ENCODE peak calls at places on chromosome 6, in four cellular contexts. One of them, this sample, is unnamed.

GRCh38 chr6:3750324-3751018 is 1.0 kb downstream of the PXDC1 start:
- DNase-seq in heart left ventricle: peak; percentile 92
- DNase-seq in right cardiac atrium: peak; percentile 95
- DNase-seq in foreskin fibroblast: peak; percentile 93
- DNase-seq in this sample: no peak

GRCh38 chr6:13120483-13121482 is 207.6 kb downstream of the TBC1D7 start:
- DNase-seq in foreskin fibroblast: peak; percentile 12
- DNase-seq in heart left ventricle: peak; percentile 76
- DNase-seq in right cardiac atrium: no peak
- DNase-seq in this sample: no peak

GRCh38 chr6:62371395-62371794 is 85.4 kb upstream of the KHDRBS2 start:
- DNase-seq in right cardiac atrium: no peak
- DNase-seq in heart left ventricle: no peak
- DNase-seq in foreskin fibroblast: no peak
- DNase-seq in this sample: no peak

GRCh38 chr6:35342258-35343091 is at the start of gene PPARD:
- DNase-seq in foreskin fibroblast: peak; percentile 99
- DNase-seq in right cardiac atrium: peak; percentile 100
- DNase-seq in heart left ventricle: peak; percentile 98
- DNase-seq in this sample: peak; percentile 94

GRCh38 chr6:46128476-46128875 is 1.3 kb upstream of the ENPP4 start:
- DNase-seq in right cardiac atrium: no peak
- DNase-seq in heart left ventricle: no peak
- DNase-seq in foreskin fibroblast: no peak
- DNase-seq in this sample: no peak

GRCh38 chr6:108626777-108627176 is 66.1 kb downstream of the FOXO3 start:
- DNase-seq in foreskin fibroblast: no peak
- DNase-seq in right cardiac atrium: no peak
- DNase-seq in heart left ventricle: no peak
- DNase-seq in this sample: no peak

GRCh38 chr6:37052027-37052628 is 46.7 kb downstream of the FGD2 start:
- DNase-seq in foreskin fibroblast: no peak
- DNase-seq in right cardiac atrium: peak; percentile 45
- DNase-seq in heart left ventricle: no peak
- DNase-seq in this sample: no peak

GRCh38 chr6:76351275-76351674 is 278.8 kb upstream of the IMPG1 start:
- DNase-seq in right cardiac atrium: no peak
- DNase-seq in heart left ventricle: no peak
- DNase-seq in foreskin fibroblast: no peak
- DNase-seq in this sample: no peak

GRCh38 chr6:30684386-30685156 is 1.9 kb downstream of the PPP1R18 start:
- DNase-seq in heart left ventricle: peak; percentile 80
- DNase-seq in foreskin fibroblast: peak; percentile 67
- DNase-seq in right cardiac atrium: peak; percentile 83
- DNase-seq in this sample: peak; percentile 28

GRCh38 chr6:89311853-89312531 is 3.1 kb downstream of the GABRR2 start:
- DNase-seq in right cardiac atrium: peak; percentile 83
- DNase-seq in heart left ventricle: peak; percentile 74
- DNase-seq in foreskin fibroblast: peak; percentile 83
- DNase-seq in this sample: no peak

GRCh38 chr6:135851442-135852271 is at the start of gene PDE7B:
- DNase-seq in heart left ventricle: peak; percentile 85
- DNase-seq in right cardiac atrium: peak; percentile 93
- DNase-seq in foreskin fibroblast: peak; percentile 98
- DNase-seq in this sample: peak; percentile 2

GRCh38 chr6:148617522-148617921 is 129.3 kb upstream of the UST start:
- DNase-seq in right cardiac atrium: no peak
- DNase-seq in foreskin fibroblast: peak; percentile 5
- DNase-seq in heart left ventricle: no peak
- DNase-seq in this sample: no peak

GRCh38 chr6:40907198-40907701 is 131.8 kb downstream of the UNC5CL start:
- DNase-seq in foreskin fibroblast: peak; percentile 66
- DNase-seq in heart left ventricle: peak; percentile 47
- DNase-seq in right cardiac atrium: no peak
- DNase-seq in this sample: no peak

GRCh38 chr6:36890264-36890663 is 4.5 kb downstream of the C6orf89 start:
- DNase-seq in right cardiac atrium: no peak
- DNase-seq in foreskin fibroblast: no peak
- DNase-seq in heart left ventricle: no peak
- DNase-seq in this sample: no peak

GRCh38 chr6:83884523-83884922 is 25.0 kb downstream of the CYB5R4 start:
- DNase-seq in heart left ventricle: no peak
- DNase-seq in foreskin fibroblast: peak; percentile 63
- DNase-seq in right cardiac atrium: no peak
- DNase-seq in this sample: no peak

GRCh38 chr6:169932491-169932890 is 181.1 kb downstream of the ERMARD start:
- DNase-seq in right cardiac atrium: no peak
- DNase-seq in foreskin fibroblast: no peak
- DNase-seq in heart left ventricle: no peak
- DNase-seq in this sample: no peak

GRCh38 chr6:14720411-14721102 is 525.3 kb upstream of the JARID2 start:
- DNase-seq in right cardiac atrium: no peak
- DNase-seq in foreskin fibroblast: no peak
- DNase-seq in heart left ventricle: no peak
- DNase-seq in this sample: no peak

GRCh38 chr6:134177753-134178229 is 125.4 kb upstream of the SLC2A12 start:
- DNase-seq in right cardiac atrium: no peak
- DNase-seq in foreskin fibroblast: peak; percentile 87
- DNase-seq in heart left ventricle: no peak
- DNase-seq in this sample: no peak

GRCh38 chr6:1311400-1312192 is at the start of gene FOXQ1:
- DNase-seq in foreskin fibroblast: peak; percentile 92
- DNase-seq in right cardiac atrium: no peak
- DNase-seq in heart left ventricle: no peak
- DNase-seq in this sample: no peak

GRCh38 chr6:53961679-53962370 is 149.4 kb upstream of the MLIP start:
- DNase-seq in foreskin fibroblast: no peak
- DNase-seq in heart left ventricle: no peak
- DNase-seq in right cardiac atrium: no peak
- DNase-seq in this sample: no peak

GRCh38 chr6:75488026-75488425 is 5.6 kb downstream of the FILIP1 start:
- DNase-seq in right cardiac atrium: no peak
- DNase-seq in heart left ventricle: no peak
- DNase-seq in foreskin fibroblast: peak; percentile 69
- DNase-seq in this sample: no peak

GRCh38 chr6:26197736-26198625 is 110.8 kb downstream of the HFE start:
- DNase-seq in heart left ventricle: peak; percentile 26
- DNase-seq in foreskin fibroblast: peak; percentile 56
- DNase-seq in right cardiac atrium: no peak
- DNase-seq in this sample: no peak

GRCh38 chr6:94487371-94487770 is 1068.0 kb upstream of the EPHA7 start:
- DNase-seq in right cardiac atrium: no peak
- DNase-seq in heart left ventricle: no peak
- DNase-seq in foreskin fibroblast: no peak
- DNase-seq in this sample: no peak

GRCh38 chr6:165573671-165574070 is 89.4 kb downstream of the PDE10A start:
- DNase-seq in heart left ventricle: peak; percentile 73
- DNase-seq in right cardiac atrium: peak; percentile 82
- DNase-seq in foreskin fibroblast: no peak
- DNase-seq in this sample: no peak

GRCh38 chr6:169725270-169726048 is 1.2 kb upstream of the PHF10 start:
- DNase-seq in heart left ventricle: peak; percentile 40
- DNase-seq in foreskin fibroblast: peak; percentile 91
- DNase-seq in right cardiac atrium: peak; percentile 69
- DNase-seq in this sample: no peak

GRCh38 chr6:133474516-133474915 is 233.4 kb downstream of the EYA4 start:
- DNase-seq in heart left ventricle: no peak
- DNase-seq in foreskin fibroblast: no peak
- DNase-seq in right cardiac atrium: no peak
- DNase-seq in this sample: no peak

GRCh38 chr6:164151161-164151728 is 736.7 kb downstream of the QKI start:
- DNase-seq in right cardiac atrium: peak; percentile 80
- DNase-seq in foreskin fibroblast: no peak
- DNase-seq in heart left ventricle: peak; percentile 71
- DNase-seq in this sample: no peak

GRCh38 chr6:49541936-49542335 is 8.5 kb upstream of the C6orf141 start:
- DNase-seq in right cardiac atrium: no peak
- DNase-seq in heart left ventricle: no peak
- DNase-seq in foreskin fibroblast: peak; percentile 25
- DNase-seq in this sample: no peak

GRCh38 chr6:106976270-106976669 is 1.7 kb upstream of the CD24 start:
- DNase-seq in foreskin fibroblast: no peak
- DNase-seq in right cardiac atrium: no peak
- DNase-seq in heart left ventricle: no peak
- DNase-seq in this sample: no peak

GRCh38 chr6:79544939-79545450 is 7.8 kb upstream of the LCA5 start:
- DNase-seq in foreskin fibroblast: peak; percentile 97
- DNase-seq in heart left ventricle: peak; percentile 70
- DNase-seq in right cardiac atrium: peak; percentile 74
- DNase-seq in this sample: no peak

GRCh38 chr6:158789115-158789917 is 29.9 kb downstream of the EZR start:
- DNase-seq in right cardiac atrium: no peak
- DNase-seq in heart left ventricle: no peak
- DNase-seq in foreskin fibroblast: no peak
- DNase-seq in this sample: peak; percentile 49

GRCh38 chr6:36679043-36679821 is 718 bp downstream of the CDKN1A start:
- DNase-seq in heart left ventricle: peak; percentile 83
- DNase-seq in right cardiac atrium: peak; percentile 89
- DNase-seq in foreskin fibroblast: peak; percentile 82
- DNase-seq in this sample: peak; percentile 27

GRCh38 chr6:157223486-157223885 is 99.8 kb downstream of the TMEM242 start:
- DNase-seq in heart left ventricle: peak; percentile 23
- DNase-seq in right cardiac atrium: no peak
- DNase-seq in foreskin fibroblast: no peak
- DNase-seq in this sample: no peak

GRCh38 chr6:41488392-41489129 is 57.6 kb upstream of the FOXP4 start:
- DNase-seq in right cardiac atrium: peak; percentile 74
- DNase-seq in foreskin fibroblast: peak; percentile 49
- DNase-seq in heart left ventricle: peak; percentile 41
- DNase-seq in this sample: no peak

GRCh38 chr6:117908246-117909107 is 1.4 kb downstream of the SLC35F1 start:
- DNase-seq in foreskin fibroblast: no peak
- DNase-seq in heart left ventricle: no peak
- DNase-seq in right cardiac atrium: peak; percentile 41
- DNase-seq in this sample: no peak

DNA sequence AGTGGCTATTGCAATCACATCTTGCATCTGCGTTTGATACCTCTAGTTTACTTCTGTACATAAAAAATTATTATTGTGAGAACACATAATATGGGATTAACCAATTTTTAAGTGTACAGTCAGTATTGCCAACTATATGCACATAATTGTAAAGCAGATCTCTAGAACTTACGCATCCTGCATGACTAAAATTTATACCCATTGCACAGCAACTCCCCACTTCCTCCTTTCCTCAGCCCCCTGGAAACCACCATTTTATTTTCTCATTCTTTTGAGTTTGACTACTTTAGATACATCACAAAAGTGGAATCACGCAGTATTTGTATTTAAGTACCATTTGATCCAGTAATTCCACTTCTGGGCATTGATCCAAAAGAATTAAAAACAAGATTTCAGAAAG is 19.3 kb upstream of the OPN5 start:
- DNase-seq in foreskin fibroblast: no peak
- DNase-seq in heart left ventricle: no peak
- DNase-seq in right cardiac atrium: no peak
- DNase-seq in this sample: no peak
- H3K4me3 ChIP-seq in foreskin fibroblast: no peak overlapping the region
- H3K4me3 ChIP-seq in heart left ventricle: no peak overlapping the region
- H3K4me3 ChIP-seq in right cardiac atrium: no peak overlapping the region
- H3K4me3 ChIP-seq in this sample: no peak overlapping the region

DNA sequence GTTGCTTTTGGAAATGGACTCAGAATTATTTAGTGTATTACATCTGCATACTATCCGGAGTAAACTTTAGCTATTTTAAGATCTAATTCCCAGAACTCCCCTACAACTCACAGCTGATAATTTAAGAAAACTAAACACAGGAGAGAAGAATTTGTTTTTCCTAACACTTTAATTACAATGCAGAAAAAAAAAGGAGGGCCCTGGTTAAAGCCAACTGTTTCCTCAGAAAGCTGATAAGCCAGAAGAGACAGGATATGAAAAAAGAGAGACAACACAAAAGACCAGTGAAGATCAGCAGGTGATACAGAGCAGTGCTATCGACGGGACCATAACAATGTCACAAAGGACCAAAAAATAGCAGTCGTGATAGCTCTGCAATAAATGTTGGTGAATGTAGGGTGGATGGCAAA is 5.8 kb downstream of the IFNGR1 start:
- DNase-seq in foreskin fibroblast: no peak
- DNase-seq in heart left ventricle: no peak
- DNase-seq in right cardiac atrium: no peak
- DNase-seq in this sample: no peak
- H3K4me3 ChIP-seq in foreskin fibroblast: no peak overlapping the region
- H3K4me3 ChIP-seq in heart left ventricle: peak overlapping the region; percentile 98
- H3K4me3 ChIP-seq in right cardiac atrium: peak overlapping the region; percentile 83
- H3K4me3 ChIP-seq in this sample: no peak overlapping the region

GRCh38 chr6:23983691-23984090 is 142.3 kb upstream of the NRSN1 start:
- DNase-seq in heart left ventricle: no peak
- DNase-seq in right cardiac atrium: no peak
- DNase-seq in foreskin fibroblast: no peak
- DNase-seq in this sample: no peak

GRCh38 chr6:23980965-23981364 is 145.1 kb upstream of the NRSN1 start:
- DNase-seq in right cardiac atrium: no peak
- DNase-seq in heart left ventricle: no peak
- DNase-seq in foreskin fibroblast: no peak
- DNase-seq in this sample: no peak

GRCh38 chr6:23985015-23985414 is 141.0 kb upstream of the NRSN1 start:
- DNase-seq in right cardiac atrium: no peak
- DNase-seq in heart left ventricle: no peak
- DNase-seq in foreskin fibroblast: no peak
- DNase-seq in this sample: no peak

DNA sequence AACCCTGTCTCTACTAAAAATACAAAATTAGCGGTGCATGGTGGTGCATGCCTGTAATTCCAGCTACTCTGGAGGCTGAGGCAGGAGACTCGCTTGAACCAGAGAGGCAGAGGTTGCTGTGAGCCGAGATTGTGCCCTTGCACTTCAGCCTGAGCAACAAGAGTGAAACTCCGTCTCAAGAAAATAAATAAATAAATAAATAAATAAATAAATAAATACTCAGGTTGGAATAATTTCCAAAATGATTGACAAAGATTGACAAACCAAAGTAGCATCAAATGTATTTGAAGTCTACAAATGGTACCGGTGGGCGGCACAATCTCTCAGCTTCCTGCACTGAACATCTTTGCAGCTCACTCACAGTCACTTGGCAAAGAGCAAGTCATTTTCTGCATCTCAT is 144.1 kb upstream of the NRSN1 start:
- DNase-seq in heart left ventricle: no peak
- DNase-seq in foreskin fibroblast: no peak
- DNase-seq in right cardiac atrium: no peak
- DNase-seq in this sample: no peak
- H3K4me3 ChIP-seq in heart left ventricle: no peak overlapping the region
- H3K4me3 ChIP-seq in foreskin fibroblast: no peak overlapping the region
- H3K4me3 ChIP-seq in right cardiac atrium: no peak overlapping the region
- H3K4me3 ChIP-seq in this sample: no peak overlapping the region

GRCh38 chr6:167687035-167687720 is 139.5 kb upstream of the AFDN start:
- DNase-seq in foreskin fibroblast: no peak
- DNase-seq in right cardiac atrium: no peak
- DNase-seq in heart left ventricle: no peak
- DNase-seq in this sample: no peak

GRCh38 chr6:167685654-167686053 is 141.1 kb upstream of the AFDN start:
- DNase-seq in heart left ventricle: no peak
- DNase-seq in right cardiac atrium: no peak
- DNase-seq in foreskin fibroblast: no peak
- DNase-seq in this sample: no peak

GRCh38 chr6:167688123-167688522 is 138.6 kb upstream of the AFDN start:
- DNase-seq in heart left ventricle: no peak
- DNase-seq in right cardiac atrium: no peak
- DNase-seq in foreskin fibroblast: no peak
- DNase-seq in this sample: no peak

GRCh38 chr6:167684276-167685104 is 142.2 kb upstream of the AFDN start:
- DNase-seq in right cardiac atrium: no peak
- DNase-seq in heart left ventricle: no peak
- DNase-seq in foreskin fibroblast: no peak
- DNase-seq in this sample: no peak

GRCh38 chr6:167686204-167686893 is 140.4 kb upstream of the AFDN start:
- DNase-seq in right cardiac atrium: no peak
- DNase-seq in foreskin fibroblast: no peak
- DNase-seq in heart left ventricle: no peak
- DNase-seq in this sample: no peak
- H3K4me3 ChIP-seq in right cardiac atrium: no peak overlapping the region
- H3K4me3 ChIP-seq in foreskin fibroblast: no peak overlapping the region
- H3K4me3 ChIP-seq in heart left ventricle: no peak overlapping the region
- H3K4me3 ChIP-seq in this sample: no peak overlapping the region

This sample was measured in effector memory CD4-positive, alpha-beta T cell.